ENCODE peak calls at places on chromosome 13, in four cellular contexts. N is endothelial cell of umbilical vein; M is stimulated activated CD8-positive, alpha-beta memory T cell treated with anti-CD3 and anti-CD28 coated beads, Interleukin-15, amount 100 ng/mL, for 4 hours; T is GM03348. V is an unnamed sample.

GRCh38 chr13:46491641-46492040 is 61.3 kb upstream of the LRCH1 start:
- DNase-seq in M (no peak), T (no peak), N (no peak), V (no peak)

GRCh38 chr13:111667757-111668156 is 347.3 kb downstream of the TEX29 start:
- DNase-seq in N (no peak), M (no peak), T (no peak), V (no peak)

GRCh38 chr13:44050450-44051063 is 170.9 kb downstream of the LACC1 start:
- DNase-seq in N (peak; percentile 49), T (peak; percentile 52), M (no peak), V (peak; percentile 70)

GRCh38 chr13:39273953-39274352 is 235.7 kb downstream of the NHLRC3 start:
- DNase-seq in N (peak; percentile 17), T (no peak), M (no peak), V (peak; percentile 40)

GRCh38 chr13:109816979-109817275 is 30.5 kb upstream of the IRS2 start:
- DNase-seq in T (no peak), M (no peak), N (no peak), V (no peak)

GRCh38 chr13:30340367-30341184 is 33.2 kb upstream of the KATNAL1 start:
- DNase-seq in T (peak; percentile 90), M (no peak), N (no peak), V (no peak)

GRCh38 chr13:90899411-90899810 is 448.1 kb upstream of the MIR17HG start:
- DNase-seq in T (no peak), M (no peak), N (no peak), V (no peak)

GRCh38 chr13:89113744-89114143 is 1442.6 kb downstream of the SLITRK5 start:
- DNase-seq in M (no peak), T (no peak), N (no peak), V (no peak)

GRCh38 chr13:46051958-46052313 is 610 bp downstream of the ZC3H13 start:
- DNase-seq in M (no peak), T (no peak), N (peak; percentile 49), V (no peak)

GRCh38 chr13:98192008-98192407 is 14.9 kb upstream of the RNF113B start:
- DNase-seq in N (no peak), T (no peak), M (no peak), V (no peak)

GRCh38 chr13:90412980-90413379 is 934.5 kb upstream of the MIR17HG start:
- DNase-seq in N (no peak), T (no peak), M (no peak), V (no peak)

GRCh38 chr13:95059306-95059705 is 241.9 kb downstream of the ABCC4 start:
- DNase-seq in M (no peak), N (no peak), T (no peak), V (no peak)

GRCh38 chr13:26257049-26257448 is 3.1 kb downstream of the CDK8 start:
- DNase-seq in T (no peak), N (no peak), M (no peak), V (no peak)

GRCh38 chr13:32381539-32381938 is 46.4 kb downstream of the N4BP2L1 start:
- DNase-seq in M (no peak), T (peak; percentile 20), N (peak; percentile 12), V (peak; percentile 12)

GRCh38 chr13:40933508-40933907 is 85.6 kb downstream of the ELF1 start:
- DNase-seq in N (no peak), T (no peak), M (no peak), V (no peak)

GRCh38 chr13:76542176-76542575 is 344.0 kb downstream of the KCTD12 start:
- DNase-seq in T (no peak), N (peak; percentile 35), M (no peak), V (peak; percentile 58)

GRCh38 chr13:19860884-19861655 is 2.4 kb downstream of the ZMYM5 start:
- DNase-seq in N (peak; percentile 43), M (no peak), T (no peak), V (peak; percentile 57)

GRCh38 chr13:82847595-82847994 is 1034.7 kb downstream of the SLITRK1 start:
- DNase-seq in M (no peak), T (no peak), N (no peak), V (no peak)

GRCh38 chr13:91133941-91134772 is 213.3 kb upstream of the MIR17HG start:
- DNase-seq in M (no peak), T (peak; percentile 62), N (peak; percentile 63), V (peak; percentile 78)

GRCh38 chr13:63731896-63732295 is 2316.2 kb upstream of the PCDH20 start:
- DNase-seq in N (no peak), T (no peak), M (no peak), V (no peak)

V was measured in dermis blood vessel endothelial cell.